ENCODE peak calls at places on chromosomes 3 and 15, in nine cellular contexts. S is AG04450, N is tibial artery, K is RWPE2, Y is left lung, R is PC-9, D is tibial nerve, O is HCT116, G is heart right ventricle. X is an unnamed sample.

GRCh38 chr3:149395107-149396089 is 17.9 kb upstream of the TM4SF1 start:
- DNase-seq in S (no peak), N (peak; percentile 77), K (no peak), Y (no peak), R (peak; percentile 72), D (no peak), O (no peak), G (no peak), X (no peak)

GRCh38 chr15:75597667-75598341 is 18.7 kb upstream of the PTPN9 start:
- DNase-seq in S (no peak), N (no peak), K (peak; percentile 11), Y (no peak), R (no peak), D (no peak), O (no peak), G (no peak), X (peak; percentile 18)

GRCh38 chr3:58563386-58564035 is 13.7 kb downstream of the FAM107A start:
- DNase-seq in S (no peak), N (peak; percentile 21), K (no peak), Y (no peak), R (peak; percentile 74), D (no peak), O (no peak), G (no peak), X (no peak)

GRCh38 chr15:50181983-50182232 is at the start of gene SLC27A2:
- DNase-seq in S (no peak), N (no peak), K (no peak), Y (peak; percentile 58), R (peak; percentile 43), D (no peak), O (peak; percentile 19), G (no peak), X (no peak)

GRCh38 chr3:122132949-122133540 is 50.4 kb upstream of the CASR start:
- DNase-seq in S (no peak), N (no peak), K (no peak), Y (no peak), R (peak; percentile 46), D (no peak), O (no peak), G (no peak), X (no peak)

GRCh38 chr15:75565062-75565970 is 13.8 kb downstream of the PTPN9 start:
- DNase-seq in S (no peak), N (no peak), K (no peak), Y (no peak), R (no peak), D (no peak), O (no peak), G (no peak), X (no peak)

GRCh38 chr15:83063555-83063954 is 3.5 kb downstream of the BTBD1 start:
- DNase-seq in S (no peak), N (no peak), K (no peak), Y (no peak), R (no peak), D (no peak), O (no peak), G (no peak), X (no peak)

GRCh38 chr3:172982731-172983364 is 158.2 kb downstream of the SPATA16 start:
- DNase-seq in S (no peak), N (no peak), K (no peak), Y (no peak), R (no peak), D (no peak), O (peak; percentile 7), G (no peak), X (no peak)

GRCh38 chr3:59006791-59007517 is 42.9 kb downstream of the CFAP20DC start:
- DNase-seq in S (peak; percentile 47), N (no peak), K (no peak), Y (no peak), R (no peak), D (no peak), O (no peak), G (peak; percentile 41), X (no peak)

GRCh38 chr3:133944181-133944580 is 48.5 kb upstream of the RAB6B start:
- DNase-seq in S (no peak), N (peak; percentile 33), K (peak; percentile 39), Y (peak; percentile 30), R (peak; percentile 44), D (no peak), O (no peak), G (no peak), X (no peak)

GRCh38 chr3:46400000-46400734 is 6.7 kb downstream of the CCR5AS start:
- DNase-seq in S (no peak), N (no peak), K (no peak), Y (peak; percentile 27), R (no peak), D (no peak), O (no peak), G (no peak), X (no peak)

GRCh38 chr3:170201527-170201926 is 20.0 kb upstream of the PHC3 start:
- DNase-seq in S (no peak), N (no peak), K (no peak), Y (no peak), R (no peak), D (no peak), O (no peak), G (no peak), X (no peak)

GRCh38 chr3:170203457-170203856 is 18.8 kb upstream of the PRKCI start:
- DNase-seq in S (no peak), N (no peak), K (no peak), Y (no peak), R (no peak), D (no peak), O (no peak), G (no peak), X (no peak)

GRCh38 chr3:170204023-170204472 is 18.2 kb upstream of the PRKCI start:
- DNase-seq in S (no peak), N (no peak), K (no peak), Y (no peak), R (no peak), D (no peak), O (no peak), G (no peak), X (no peak)

GRCh38 chr3:170205302-170205701 is 16.9 kb upstream of the PRKCI start:
- DNase-seq in S (no peak), N (no peak), K (no peak), Y (no peak), R (no peak), D (no peak), O (no peak), G (no peak), X (no peak)

GRCh38 chr3:170204509-170204908 is 17.7 kb upstream of the PRKCI start:
- DNase-seq in S (no peak), N (no peak), K (no peak), Y (no peak), R (no peak), D (no peak), O (no peak), G (no peak), X (no peak)
- H3K9me3 ChIP-seq in S (no peaks in the 10 kb centered on the region), N (no peaks in the 10 kb centered on the region), K (no peaks in the 10 kb centered on the region), Y (no peaks in the 10 kb centered on the region), R (peaks cover 3% of the 10 kb centered on the region), D (no peaks in the 10 kb centered on the region), O (no peaks in the 10 kb centered on the region), G (no peaks in the 10 kb centered on the region), X (no peaks in the 10 kb centered on the region)

GRCh38 chr15:25184356-25185155 is 229.8 kb downstream of the SNRPN start:
- DNase-seq in S (no peak), N (no peak), K (peak; percentile 50), Y (no peak), R (no peak), D (no peak), O (no peak), G (peak; percentile 3), X (no peak)
- H3K9me3 ChIP-seq in S (peaks cover 94% of the 10 kb centered on the region), N (peaks cover 52% of the 10 kb centered on the region), K (peaks cover 55% of the 10 kb centered on the region), Y (peaks cover 100% of the 10 kb centered on the region), R (no peaks in the 10 kb centered on the region), D (no peaks in the 10 kb centered on the region), O (peaks cover 5% of the 10 kb centered on the region), G (peaks cover 96% of the 10 kb centered on the region), X (no peaks in the 10 kb centered on the region)

GRCh38 chr15:25178835-25179672 is 224.3 kb downstream of the SNRPN start:
- DNase-seq in S (no peak), N (no peak), K (peak; percentile 58), Y (peak; percentile 22), R (no peak), D (no peak), O (no peak), G (peak; percentile 4), X (peak; percentile 5)

GRCh38 chr15:25176616-25176923 is 221.8 kb downstream of the SNRPN start:
- DNase-seq in S (no peak), N (no peak), K (peak; percentile 46), Y (no peak), R (no peak), D (no peak), O (no peak), G (peak; percentile 2), X (no peak)

GRCh38 chr15:25175789-25176615 is 221.2 kb downstream of the SNRPN start:
- DNase-seq in S (no peak), N (no peak), K (peak; percentile 47), Y (no peak), R (no peak), D (no peak), O (no peak), G (no peak), X (peak; percentile 2)

GRCh38 chr15:25177955-25178801 is 223.4 kb downstream of the SNRPN start:
- DNase-seq in S (no peak), N (no peak), K (peak; percentile 62), Y (no peak), R (no peak), D (no peak), O (no peak), G (peak; percentile 3), X (peak; percentile 5)

DNA sequence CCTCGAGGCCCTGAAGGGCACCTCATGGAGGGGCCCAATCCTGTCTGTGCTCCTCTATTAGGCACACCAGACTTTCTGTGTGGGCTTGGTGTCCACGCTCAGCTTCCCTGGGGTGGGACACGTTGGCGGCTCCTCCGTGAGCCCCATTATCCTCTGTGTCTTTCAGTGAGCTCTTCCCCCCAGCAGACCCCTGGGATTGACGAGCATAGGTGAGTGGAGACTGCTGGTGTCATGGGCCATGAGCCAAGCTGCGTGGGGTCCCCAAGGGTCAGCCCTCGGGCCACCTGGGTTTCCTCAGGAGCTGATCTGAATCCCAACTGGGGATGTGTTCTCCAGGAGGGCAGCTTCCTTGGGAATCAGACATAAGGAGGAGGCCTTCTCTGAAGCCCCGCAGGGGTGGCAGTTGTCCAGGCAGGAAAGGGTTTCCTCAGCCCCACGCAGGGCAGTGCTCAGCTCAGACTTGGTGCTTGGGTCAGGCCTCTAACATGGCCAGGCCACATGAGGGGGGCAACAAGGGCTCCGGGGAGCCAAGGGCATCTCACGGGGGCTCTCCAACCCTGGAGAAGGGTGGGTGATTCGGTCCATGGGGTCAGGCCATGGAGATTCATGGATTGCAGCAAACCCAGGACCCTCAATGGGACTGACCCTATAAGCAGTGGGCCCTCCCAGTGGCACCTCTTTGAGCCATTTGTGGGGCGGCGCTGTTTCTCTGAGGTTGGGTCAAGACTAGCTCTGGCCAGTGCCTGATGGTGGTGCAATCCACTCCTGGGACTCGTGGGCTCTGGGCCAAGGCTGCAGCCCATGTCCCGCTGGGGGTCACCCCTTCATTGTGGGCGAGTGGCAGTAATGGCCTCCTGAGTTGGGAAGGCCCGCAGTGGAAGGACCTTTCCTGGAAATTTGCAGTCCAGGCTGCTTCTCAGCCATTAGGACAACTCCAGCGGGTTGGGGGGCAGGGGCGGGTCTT is 222.5 kb downstream of the SNRPN start:
- DNase-seq in S (no peak), N (no peak), K (peak; percentile 65), Y (peak; percentile 17), R (no peak), D (no peak), O (no peak), G (peak; percentile 2), X (no peak)
- H3K9me3 ChIP-seq in S (peaks cover 88% of the 10 kb centered on the region), N (peaks cover 87% of the 10 kb centered on the region), K (peaks cover 73% of the 10 kb centered on the region), Y (peaks cover 100% of the 10 kb centered on the region), R (no peaks in the 10 kb centered on the region), D (no peaks in the 10 kb centered on the region), O (peaks cover 24% of the 10 kb centered on the region), G (peaks cover 100% of the 10 kb centered on the region), X (no peaks in the 10 kb centered on the region)

GRCh38 chr15:25062551-25063430 is 108.0 kb downstream of the SNRPN start:
- DNase-seq in S (no peak), N (peak; percentile 37), K (peak; percentile 52), Y (no peak), R (no peak), D (no peak), O (no peak), G (no peak), X (no peak)
- H3K9me3 ChIP-seq in S (peaks cover 100% of the 10 kb centered on the region), N (peaks cover 100% of the 10 kb centered on the region), K (peaks cover 86% of the 10 kb centered on the region), Y (peaks cover 100% of the 10 kb centered on the region), R (peaks cover 3% of the 10 kb centered on the region), D (peaks cover 69% of the 10 kb centered on the region), O (peaks cover 81% of the 10 kb centered on the region), G (peaks cover 100% of the 10 kb centered on the region), X (peaks cover 51% of the 10 kb centered on the region)